ENCODE peak calls at places on chromosome 3, in seven cellular contexts. One of them, this sample, is unnamed.
A peak's percentile ranks its signal among the peaks of the same experiment; 100 is the strongest.

GRCh38 chr3:191244242-191244867 is 45.3 kb downstream of the OSTN start:
- DNase-seq in nucleus accumbens: no peak
- DNase-seq in naive thymus-derived CD8-positive, alpha-beta T cell: no peak
- DNase-seq in H7: no peak
- DNase-seq in smooth muscle cell of the brain vasculature: no peak
- DNase-seq in NB4: no peak
- DNase-seq in heart right ventricle: no peak
- DNase-seq in this sample: no peak

GRCh38 chr3:141303481-141304223 is 64.7 kb upstream of the ZBTB38 start:
- DNase-seq in nucleus accumbens: peak; percentile 70
- DNase-seq in naive thymus-derived CD8-positive, alpha-beta T cell: peak; percentile 72
- DNase-seq in H7: peak; percentile 68
- DNase-seq in smooth muscle cell of the brain vasculature: no peak
- DNase-seq in NB4: peak; percentile 81
- DNase-seq in heart right ventricle: no peak
- DNase-seq in this sample: peak; percentile 80

GRCh38 chr3:88467191-88467590 is 317.4 kb downstream of the C3orf38 start:
- DNase-seq in nucleus accumbens: no peak
- DNase-seq in naive thymus-derived CD8-positive, alpha-beta T cell: no peak
- DNase-seq in H7: peak; percentile 12
- DNase-seq in smooth muscle cell of the brain vasculature: no peak
- DNase-seq in NB4: no peak
- DNase-seq in heart right ventricle: no peak
- DNase-seq in this sample: peak; percentile 48

GRCh38 chr3:31620656-31621055 is 87.9 kb downstream of the STT3B start:
- DNase-seq in nucleus accumbens: no peak
- DNase-seq in naive thymus-derived CD8-positive, alpha-beta T cell: no peak
- DNase-seq in H7: no peak
- DNase-seq in smooth muscle cell of the brain vasculature: no peak
- DNase-seq in NB4: no peak
- DNase-seq in heart right ventricle: no peak
- DNase-seq in this sample: no peak

GRCh38 chr3:153829596-153830170 is 291.5 kb upstream of the ARHGEF26 start:
- DNase-seq in nucleus accumbens: no peak
- DNase-seq in naive thymus-derived CD8-positive, alpha-beta T cell: no peak
- DNase-seq in H7: no peak
- DNase-seq in smooth muscle cell of the brain vasculature: no peak
- DNase-seq in NB4: no peak
- DNase-seq in heart right ventricle: no peak
- DNase-seq in this sample: no peak

GRCh38 chr3:86856711-86857110 is 134.2 kb downstream of the VGLL3 start:
- DNase-seq in nucleus accumbens: no peak
- DNase-seq in naive thymus-derived CD8-positive, alpha-beta T cell: no peak
- DNase-seq in H7: no peak
- DNase-seq in smooth muscle cell of the brain vasculature: no peak
- DNase-seq in NB4: no peak
- DNase-seq in heart right ventricle: no peak
- DNase-seq in this sample: no peak

GRCh38 chr3:37338500-37338899 is 164.1 kb upstream of the LRRFIP2 start:
- DNase-seq in nucleus accumbens: no peak
- DNase-seq in naive thymus-derived CD8-positive, alpha-beta T cell: no peak
- DNase-seq in H7: no peak
- DNase-seq in smooth muscle cell of the brain vasculature: no peak
- DNase-seq in NB4: peak; percentile 59
- DNase-seq in heart right ventricle: no peak
- DNase-seq in this sample: no peak

GRCh38 chr3:71564361-71564760 is 19.2 kb downstream of the FOXP1 start:
- DNase-seq in nucleus accumbens: no peak
- DNase-seq in naive thymus-derived CD8-positive, alpha-beta T cell: no peak
- DNase-seq in H7: no peak
- DNase-seq in smooth muscle cell of the brain vasculature: no peak
- DNase-seq in NB4: no peak
- DNase-seq in heart right ventricle: no peak
- DNase-seq in this sample: no peak

GRCh38 chr3:138600341-138600740 is 6.3 kb upstream of the CEP70 start:
- DNase-seq in nucleus accumbens: peak; percentile 16
- DNase-seq in naive thymus-derived CD8-positive, alpha-beta T cell: no peak
- DNase-seq in H7: no peak
- DNase-seq in smooth muscle cell of the brain vasculature: no peak
- DNase-seq in NB4: no peak
- DNase-seq in heart right ventricle: no peak
- DNase-seq in this sample: no peak

GRCh38 chr3:27344192-27344591 is 25.0 kb downstream of the NEK10 start:
- DNase-seq in nucleus accumbens: no peak
- DNase-seq in naive thymus-derived CD8-positive, alpha-beta T cell: no peak
- DNase-seq in H7: no peak
- DNase-seq in smooth muscle cell of the brain vasculature: no peak
- DNase-seq in NB4: no peak
- DNase-seq in heart right ventricle: no peak
- DNase-seq in this sample: no peak

GRCh38 chr3:126962756-126963155 is 20.2 kb upstream of the PLXNA1 start:
- DNase-seq in nucleus accumbens: no peak
- DNase-seq in naive thymus-derived CD8-positive, alpha-beta T cell: no peak
- DNase-seq in H7: no peak
- DNase-seq in smooth muscle cell of the brain vasculature: no peak
- DNase-seq in NB4: no peak
- DNase-seq in heart right ventricle: no peak
- DNase-seq in this sample: no peak

GRCh38 chr3:127207727-127208482 is 15.0 kb downstream of the PRR23E start:
- DNase-seq in nucleus accumbens: no peak
- DNase-seq in naive thymus-derived CD8-positive, alpha-beta T cell: no peak
- DNase-seq in H7: peak; percentile 22
- DNase-seq in smooth muscle cell of the brain vasculature: no peak
- DNase-seq in NB4: no peak
- DNase-seq in heart right ventricle: no peak
- DNase-seq in this sample: no peak

GRCh38 chr3:193851416-193851815 is 258.4 kb downstream of the OPA1 start:
- DNase-seq in nucleus accumbens: no peak
- DNase-seq in naive thymus-derived CD8-positive, alpha-beta T cell: no peak
- DNase-seq in H7: no peak
- DNase-seq in smooth muscle cell of the brain vasculature: no peak
- DNase-seq in NB4: no peak
- DNase-seq in heart right ventricle: no peak
- DNase-seq in this sample: no peak

GRCh38 chr3:49500408-49501257 is 30.6 kb downstream of the DAG1 start:
- DNase-seq in nucleus accumbens: peak; percentile 60
- DNase-seq in naive thymus-derived CD8-positive, alpha-beta T cell: no peak
- DNase-seq in H7: no peak
- DNase-seq in smooth muscle cell of the brain vasculature: peak; percentile 73
- DNase-seq in NB4: peak; percentile 59
- DNase-seq in heart right ventricle: no peak
- DNase-seq in this sample: no peak

GRCh38 chr3:622314-622713 is 425.8 kb downstream of the CHL1 start:
- DNase-seq in nucleus accumbens: no peak
- DNase-seq in naive thymus-derived CD8-positive, alpha-beta T cell: no peak
- DNase-seq in H7: no peak
- DNase-seq in smooth muscle cell of the brain vasculature: no peak
- DNase-seq in NB4: no peak
- DNase-seq in heart right ventricle: no peak
- DNase-seq in this sample: no peak

GRCh38 chr3:124780767-124781485 is 50.7 kb downstream of the UMPS start:
- DNase-seq in nucleus accumbens: peak; percentile 73
- DNase-seq in naive thymus-derived CD8-positive, alpha-beta T cell: no peak
- DNase-seq in H7: peak; percentile 64
- DNase-seq in smooth muscle cell of the brain vasculature: no peak
- DNase-seq in NB4: peak; percentile 22
- DNase-seq in heart right ventricle: peak; percentile 83
- DNase-seq in this sample: peak; percentile 71

GRCh38 chr3:73576995-73577394 is 47.7 kb downstream of the PDZRN3 start:
- DNase-seq in nucleus accumbens: no peak
- DNase-seq in naive thymus-derived CD8-positive, alpha-beta T cell: no peak
- DNase-seq in H7: no peak
- DNase-seq in smooth muscle cell of the brain vasculature: no peak
- DNase-seq in NB4: no peak
- DNase-seq in heart right ventricle: no peak
- DNase-seq in this sample: no peak

GRCh38 chr3:175002732-175003143 is 143.6 kb downstream of the NAALADL2 start:
- DNase-seq in nucleus accumbens: no peak
- DNase-seq in naive thymus-derived CD8-positive, alpha-beta T cell: no peak
- DNase-seq in H7: no peak
- DNase-seq in smooth muscle cell of the brain vasculature: no peak
- DNase-seq in NB4: no peak
- DNase-seq in heart right ventricle: no peak
- DNase-seq in this sample: no peak

GRCh38 chr3:124258057-124258500 is 266.2 kb upstream of the ROPN1 start:
- DNase-seq in nucleus accumbens: no peak
- DNase-seq in naive thymus-derived CD8-positive, alpha-beta T cell: no peak
- DNase-seq in H7: no peak
- DNase-seq in smooth muscle cell of the brain vasculature: no peak
- DNase-seq in NB4: no peak
- DNase-seq in heart right ventricle: no peak
- DNase-seq in this sample: no peak

GRCh38 chr3:152909180-152909883 is 74.4 kb downstream of the P2RY1 start:
- DNase-seq in nucleus accumbens: no peak
- DNase-seq in naive thymus-derived CD8-positive, alpha-beta T cell: no peak
- DNase-seq in H7: no peak
- DNase-seq in smooth muscle cell of the brain vasculature: no peak
- DNase-seq in NB4: peak; percentile 11
- DNase-seq in heart right ventricle: no peak
- DNase-seq in this sample: no peak

GRCh38 chr3:126370606-126371005 is 13.4 kb upstream of the KLF15 start:
- DNase-seq in nucleus accumbens: no peak
- DNase-seq in naive thymus-derived CD8-positive, alpha-beta T cell: no peak
- DNase-seq in H7: no peak
- DNase-seq in smooth muscle cell of the brain vasculature: no peak
- DNase-seq in NB4: no peak
- DNase-seq in heart right ventricle: no peak
- DNase-seq in this sample: no peak

GRCh38 chr3:60912142-60912541 is 339.1 kb downstream of the FHIT start:
- DNase-seq in nucleus accumbens: no peak
- DNase-seq in naive thymus-derived CD8-positive, alpha-beta T cell: no peak
- DNase-seq in H7: no peak
- DNase-seq in smooth muscle cell of the brain vasculature: no peak
- DNase-seq in NB4: no peak
- DNase-seq in heart right ventricle: no peak
- DNase-seq in this sample: no peak

GRCh38 chr3:35638640-35639250 is 580 bp upstream of the ARPP21 start:
- DNase-seq in nucleus accumbens: no peak
- DNase-seq in naive thymus-derived CD8-positive, alpha-beta T cell: no peak
- DNase-seq in H7: no peak
- DNase-seq in smooth muscle cell of the brain vasculature: no peak
- DNase-seq in NB4: no peak
- DNase-seq in heart right ventricle: no peak
- DNase-seq in this sample: no peak

GRCh38 chr3:49119439-49119838 is 1.2 kb downstream of the USP19 start:
- DNase-seq in nucleus accumbens: no peak
- DNase-seq in naive thymus-derived CD8-positive, alpha-beta T cell: no peak
- DNase-seq in H7: no peak
- DNase-seq in smooth muscle cell of the brain vasculature: no peak
- DNase-seq in NB4: no peak
- DNase-seq in heart right ventricle: no peak
- DNase-seq in this sample: no peak

GRCh38 chr3:120272294-120272693 is 12.7 kb downstream of the GPR156 start:
- DNase-seq in nucleus accumbens: no peak
- DNase-seq in naive thymus-derived CD8-positive, alpha-beta T cell: no peak
- DNase-seq in H7: no peak
- DNase-seq in smooth muscle cell of the brain vasculature: no peak
- DNase-seq in NB4: no peak
- DNase-seq in heart right ventricle: no peak
- DNase-seq in this sample: no peak

GRCh38 chr3:7917443-7918151 is 584.0 kb upstream of the LMCD1 start:
- DNase-seq in nucleus accumbens: no peak
- DNase-seq in naive thymus-derived CD8-positive, alpha-beta T cell: no peak
- DNase-seq in H7: no peak
- DNase-seq in smooth muscle cell of the brain vasculature: no peak
- DNase-seq in NB4: no peak
- DNase-seq in heart right ventricle: no peak
- DNase-seq in this sample: no peak

GRCh38 chr3:137946341-137946973 is 63.5 kb upstream of the CLDN18 start:
- DNase-seq in nucleus accumbens: peak; percentile 18
- DNase-seq in naive thymus-derived CD8-positive, alpha-beta T cell: peak; percentile 33
- DNase-seq in H7: peak; percentile 33
- DNase-seq in smooth muscle cell of the brain vasculature: peak; percentile 37
- DNase-seq in NB4: peak; percentile 72
- DNase-seq in heart right ventricle: peak; percentile 23
- DNase-seq in this sample: peak; percentile 85

GRCh38 chr3:32484437-32484836 is 18.2 kb downstream of the CMTM6 start:
- DNase-seq in nucleus accumbens: no peak
- DNase-seq in naive thymus-derived CD8-positive, alpha-beta T cell: no peak
- DNase-seq in H7: no peak
- DNase-seq in smooth muscle cell of the brain vasculature: no peak
- DNase-seq in NB4: peak; percentile 54
- DNase-seq in heart right ventricle: no peak
- DNase-seq in this sample: no peak

GRCh38 chr3:64687781-64688515 is at the start of gene ADAMTS9:
- DNase-seq in nucleus accumbens: peak; percentile 72
- DNase-seq in naive thymus-derived CD8-positive, alpha-beta T cell: no peak
- DNase-seq in H7: peak; percentile 83
- DNase-seq in smooth muscle cell of the brain vasculature: peak; percentile 17
- DNase-seq in NB4: no peak
- DNase-seq in heart right ventricle: peak; percentile 84
- DNase-seq in this sample: peak; percentile 92

GRCh38 chr3:172359231-172359630 is 89.0 kb downstream of the GHSR start:
- DNase-seq in nucleus accumbens: no peak
- DNase-seq in naive thymus-derived CD8-positive, alpha-beta T cell: no peak
- DNase-seq in H7: no peak
- DNase-seq in smooth muscle cell of the brain vasculature: no peak
- DNase-seq in NB4: no peak
- DNase-seq in heart right ventricle: no peak
- DNase-seq in this sample: no peak

GRCh38 chr3:104825116-104825515 is 541.6 kb upstream of the ALCAM start:
- DNase-seq in nucleus accumbens: no peak
- DNase-seq in naive thymus-derived CD8-positive, alpha-beta T cell: no peak
- DNase-seq in H7: peak; percentile 13
- DNase-seq in smooth muscle cell of the brain vasculature: peak; percentile 94
- DNase-seq in NB4: no peak
- DNase-seq in heart right ventricle: no peak
- DNase-seq in this sample: peak; percentile 94

GRCh38 chr3:171415070-171415469 is 45.1 kb downstream of the TNIK start:
- DNase-seq in nucleus accumbens: no peak
- DNase-seq in naive thymus-derived CD8-positive, alpha-beta T cell: no peak
- DNase-seq in H7: no peak
- DNase-seq in smooth muscle cell of the brain vasculature: no peak
- DNase-seq in NB4: peak; percentile 12
- DNase-seq in heart right ventricle: no peak
- DNase-seq in this sample: no peak

GRCh38 chr3:171349392-171349791 is 110.8 kb downstream of the TNIK start:
- DNase-seq in nucleus accumbens: no peak
- DNase-seq in naive thymus-derived CD8-positive, alpha-beta T cell: no peak
- DNase-seq in H7: no peak
- DNase-seq in smooth muscle cell of the brain vasculature: no peak
- DNase-seq in NB4: no peak
- DNase-seq in heart right ventricle: no peak
- DNase-seq in this sample: no peak

GRCh38 chr3:29099296-29099695 is 181.6 kb upstream of the RBMS3 start:
- DNase-seq in nucleus accumbens: no peak
- DNase-seq in naive thymus-derived CD8-positive, alpha-beta T cell: no peak
- DNase-seq in H7: no peak
- DNase-seq in smooth muscle cell of the brain vasculature: peak; percentile 12
- DNase-seq in NB4: no peak
- DNase-seq in heart right ventricle: no peak
- DNase-seq in this sample: no peak

GRCh38 chr3:70943886-70944285 is 631.4 kb upstream of the MDFIC2 start:
- DNase-seq in nucleus accumbens: no peak
- DNase-seq in naive thymus-derived CD8-positive, alpha-beta T cell: no peak
- DNase-seq in H7: no peak
- DNase-seq in smooth muscle cell of the brain vasculature: no peak
- DNase-seq in NB4: no peak
- DNase-seq in heart right ventricle: no peak
- DNase-seq in this sample: no peak

GRCh38 chr3:158058775-158059174 is 47.4 kb downstream of the SHOX2 start:
- DNase-seq in nucleus accumbens: no peak
- DNase-seq in naive thymus-derived CD8-positive, alpha-beta T cell: no peak
- DNase-seq in H7: no peak
- DNase-seq in smooth muscle cell of the brain vasculature: no peak
- DNase-seq in NB4: no peak
- DNase-seq in heart right ventricle: no peak
- DNase-seq in this sample: no peak

GRCh38 chr3:127770671-127771370 is 51.5 kb downstream of the MGLL start:
- DNase-seq in nucleus accumbens: no peak
- DNase-seq in naive thymus-derived CD8-positive, alpha-beta T cell: no peak
- DNase-seq in H7: no peak
- DNase-seq in smooth muscle cell of the brain vasculature: no peak
- DNase-seq in NB4: peak; percentile 88
- DNase-seq in heart right ventricle: no peak
- DNase-seq in this sample: no peak

GRCh38 chr3:104855702-104856101 is 511.0 kb upstream of the ALCAM start:
- DNase-seq in nucleus accumbens: no peak
- DNase-seq in naive thymus-derived CD8-positive, alpha-beta T cell: no peak
- DNase-seq in H7: no peak
- DNase-seq in smooth muscle cell of the brain vasculature: no peak
- DNase-seq in NB4: no peak
- DNase-seq in heart right ventricle: no peak
- DNase-seq in this sample: no peak

This sample was measured in endodermal cell.